ENCODE peak calls at places on chromosomes 13 and 19, in nine cellular contexts. One of them, this sample, is unnamed.

GRCh38 chr19:4909172-4909896 is at the start of gene UHRF1:
- DNase-seq in choroid plexus epithelial cell: no peak
- DNase-seq in tibial nerve: no peak
- DNase-seq in ascending aorta: no peak
- DNase-seq in A549: no peak
- DNase-seq in neural progenitor cell: peak; percentile 58
- DNase-seq in cardiac fibroblast: no peak
- DNase-seq in CD4-positive, alpha-beta T cell: no peak
- DNase-seq in Peyer's patch: no peak
- DNase-seq in this sample: peak; percentile 58

GRCh38 chr19:41351339-41352245 is 2.1 kb downstream of the TGFB1 start:
- DNase-seq in neural progenitor cell: peak; percentile 61
- DNase-seq in CD4-positive, alpha-beta T cell: peak; percentile 81
- DNase-seq in cardiac fibroblast: peak; percentile 63
- DNase-seq in ascending aorta: peak; percentile 67
- DNase-seq in A549: peak; percentile 89
- DNase-seq in tibial nerve: no peak
- DNase-seq in Peyer's patch: peak; percentile 94
- DNase-seq in choroid plexus epithelial cell: peak; percentile 55
- DNase-seq in this sample: peak; percentile 67

GRCh38 chr13:109146393-109146792 is 517.0 kb downstream of the MYO16 start:
- DNase-seq in CD4-positive, alpha-beta T cell: no peak
- DNase-seq in neural progenitor cell: no peak
- DNase-seq in cardiac fibroblast: no peak
- DNase-seq in choroid plexus epithelial cell: no peak
- DNase-seq in Peyer's patch: no peak
- DNase-seq in tibial nerve: no peak
- DNase-seq in A549: no peak
- DNase-seq in ascending aorta: no peak
- DNase-seq in this sample: no peak

GRCh38 chr19:17460372-17461230 is at the start of gene NXNL1:
- DNase-seq in neural progenitor cell: no peak
- DNase-seq in ascending aorta: no peak
- DNase-seq in choroid plexus epithelial cell: no peak
- DNase-seq in CD4-positive, alpha-beta T cell: no peak
- DNase-seq in A549: no peak
- DNase-seq in tibial nerve: no peak
- DNase-seq in cardiac fibroblast: no peak
- DNase-seq in Peyer's patch: no peak
- DNase-seq in this sample: no peak

GRCh38 chr13:46317120-46317519 is 69.9 kb downstream of the RUBCNL start:
- DNase-seq in cardiac fibroblast: peak; percentile 50
- DNase-seq in A549: no peak
- DNase-seq in Peyer's patch: no peak
- DNase-seq in ascending aorta: no peak
- DNase-seq in neural progenitor cell: no peak
- DNase-seq in CD4-positive, alpha-beta T cell: no peak
- DNase-seq in choroid plexus epithelial cell: peak; percentile 51
- DNase-seq in tibial nerve: no peak
- DNase-seq in this sample: no peak

GRCh38 chr19:31107096-31107495 is 242.1 kb downstream of the TSHZ3 start:
- DNase-seq in neural progenitor cell: no peak
- DNase-seq in CD4-positive, alpha-beta T cell: no peak
- DNase-seq in ascending aorta: no peak
- DNase-seq in choroid plexus epithelial cell: no peak
- DNase-seq in A549: no peak
- DNase-seq in tibial nerve: no peak
- DNase-seq in Peyer's patch: no peak
- DNase-seq in cardiac fibroblast: no peak
- DNase-seq in this sample: no peak

GRCh38 chr19:5903502-5904301 is at the start of gene NDUFA11:
- DNase-seq in CD4-positive, alpha-beta T cell: peak; percentile 98
- DNase-seq in A549: peak; percentile 83
- DNase-seq in Peyer's patch: peak; percentile 99
- DNase-seq in tibial nerve: peak; percentile 99
- DNase-seq in cardiac fibroblast: peak; percentile 98
- DNase-seq in ascending aorta: no peak
- DNase-seq in choroid plexus epithelial cell: peak; percentile 98
- DNase-seq in neural progenitor cell: peak; percentile 97
- DNase-seq in this sample: peak; percentile 98

GRCh38 chr13:104984296-104984818 is 1551.1 kb downstream of the EFNB2 start:
- DNase-seq in A549: no peak
- DNase-seq in Peyer's patch: no peak
- DNase-seq in tibial nerve: peak; percentile 21
- DNase-seq in choroid plexus epithelial cell: peak; percentile 87
- DNase-seq in cardiac fibroblast: peak; percentile 57
- DNase-seq in CD4-positive, alpha-beta T cell: peak; percentile 24
- DNase-seq in neural progenitor cell: no peak
- DNase-seq in ascending aorta: no peak
- DNase-seq in this sample: no peak

GRCh38 chr19:39927076-39927475 is 7.4 kb downstream of the FCGBP start:
- DNase-seq in cardiac fibroblast: no peak
- DNase-seq in CD4-positive, alpha-beta T cell: no peak
- DNase-seq in tibial nerve: no peak
- DNase-seq in ascending aorta: no peak
- DNase-seq in choroid plexus epithelial cell: no peak
- DNase-seq in A549: no peak
- DNase-seq in Peyer's patch: no peak
- DNase-seq in neural progenitor cell: no peak
- DNase-seq in this sample: no peak

GRCh38 chr19:5150331-5150901 is 181.5 kb downstream of the KDM4B start:
- DNase-seq in ascending aorta: no peak
- DNase-seq in Peyer's patch: no peak
- DNase-seq in A549: no peak
- DNase-seq in cardiac fibroblast: no peak
- DNase-seq in tibial nerve: no peak
- DNase-seq in CD4-positive, alpha-beta T cell: no peak
- DNase-seq in neural progenitor cell: no peak
- DNase-seq in choroid plexus epithelial cell: no peak
- DNase-seq in this sample: no peak

GRCh38 chr19:15294591-15294990 is 37.7 kb downstream of the BRD4 start:
- DNase-seq in choroid plexus epithelial cell: no peak
- DNase-seq in neural progenitor cell: no peak
- DNase-seq in ascending aorta: no peak
- DNase-seq in Peyer's patch: no peak
- DNase-seq in CD4-positive, alpha-beta T cell: no peak
- DNase-seq in A549: no peak
- DNase-seq in cardiac fibroblast: peak; percentile 49
- DNase-seq in tibial nerve: no peak
- DNase-seq in this sample: no peak

GRCh38 chr19:10817291-10818038 is 18.5 kb downstream of the TMED1 start:
- DNase-seq in A549: no peak
- DNase-seq in Peyer's patch: peak; percentile 67
- DNase-seq in choroid plexus epithelial cell: peak; percentile 96
- DNase-seq in cardiac fibroblast: peak; percentile 96
- DNase-seq in tibial nerve: peak; percentile 73
- DNase-seq in CD4-positive, alpha-beta T cell: no peak
- DNase-seq in neural progenitor cell: no peak
- DNase-seq in ascending aorta: peak; percentile 42
- DNase-seq in this sample: no peak

GRCh38 chr19:5036733-5037681 is 68.1 kb downstream of the KDM4B start:
- DNase-seq in ascending aorta: no peak
- DNase-seq in neural progenitor cell: no peak
- DNase-seq in A549: no peak
- DNase-seq in Peyer's patch: no peak
- DNase-seq in cardiac fibroblast: peak; percentile 60
- DNase-seq in tibial nerve: no peak
- DNase-seq in CD4-positive, alpha-beta T cell: no peak
- DNase-seq in choroid plexus epithelial cell: peak; percentile 72
- DNase-seq in this sample: no peak

GRCh38 chr13:111590796-111591195 is 270.4 kb downstream of the TEX29 start:
- DNase-seq in cardiac fibroblast: no peak
- DNase-seq in ascending aorta: no peak
- DNase-seq in tibial nerve: no peak
- DNase-seq in choroid plexus epithelial cell: no peak
- DNase-seq in neural progenitor cell: no peak
- DNase-seq in CD4-positive, alpha-beta T cell: no peak
- DNase-seq in A549: no peak
- DNase-seq in Peyer's patch: no peak
- DNase-seq in this sample: no peak

GRCh38 chr19:58364127-58364526 is 1.6 kb upstream of the ZNF497 start:
- DNase-seq in Peyer's patch: no peak
- DNase-seq in ascending aorta: no peak
- DNase-seq in A549: no peak
- DNase-seq in choroid plexus epithelial cell: no peak
- DNase-seq in tibial nerve: no peak
- DNase-seq in neural progenitor cell: no peak
- DNase-seq in cardiac fibroblast: no peak
- DNase-seq in CD4-positive, alpha-beta T cell: no peak
- DNase-seq in this sample: no peak

GRCh38 chr13:95083758-95084157 is 217.5 kb downstream of the ABCC4 start:
- DNase-seq in CD4-positive, alpha-beta T cell: no peak
- DNase-seq in choroid plexus epithelial cell: peak; percentile 57
- DNase-seq in cardiac fibroblast: peak; percentile 49
- DNase-seq in neural progenitor cell: no peak
- DNase-seq in A549: no peak
- DNase-seq in Peyer's patch: no peak
- DNase-seq in ascending aorta: no peak
- DNase-seq in tibial nerve: no peak
- DNase-seq in this sample: no peak

GRCh38 chr13:111904166-111904565 is 162.8 kb upstream of the SOX1 start:
- DNase-seq in tibial nerve: no peak
- DNase-seq in ascending aorta: no peak
- DNase-seq in choroid plexus epithelial cell: no peak
- DNase-seq in neural progenitor cell: no peak
- DNase-seq in CD4-positive, alpha-beta T cell: no peak
- DNase-seq in cardiac fibroblast: no peak
- DNase-seq in Peyer's patch: no peak
- DNase-seq in A549: no peak
- DNase-seq in this sample: no peak

GRCh38 chr13:60267498-60268202 is 103.9 kb upstream of the DIAPH3 start:
- DNase-seq in Peyer's patch: peak; percentile 51
- DNase-seq in ascending aorta: no peak
- DNase-seq in A549: no peak
- DNase-seq in CD4-positive, alpha-beta T cell: no peak
- DNase-seq in tibial nerve: no peak
- DNase-seq in cardiac fibroblast: peak; percentile 1
- DNase-seq in neural progenitor cell: peak; percentile 40
- DNase-seq in choroid plexus epithelial cell: peak; percentile 14
- DNase-seq in this sample: peak; percentile 20

GRCh38 chr13:97268772-97269171 is 46.6 kb downstream of the MBNL2 start:
- DNase-seq in CD4-positive, alpha-beta T cell: no peak
- DNase-seq in Peyer's patch: no peak
- DNase-seq in tibial nerve: no peak
- DNase-seq in neural progenitor cell: no peak
- DNase-seq in A549: no peak
- DNase-seq in choroid plexus epithelial cell: no peak
- DNase-seq in ascending aorta: no peak
- DNase-seq in cardiac fibroblast: peak; percentile 69
- DNase-seq in this sample: no peak
- TF ChIP-seq CTCF in CD4-positive, alpha-beta T cell: no peak
- TF ChIP-seq CTCF in Peyer's patch: no peak
- TF ChIP-seq CTCF in tibial nerve: no peak
- TF ChIP-seq CTCF in neural progenitor cell: no peak
- TF ChIP-seq CTCF in A549: no peak
- TF ChIP-seq CTCF in choroid plexus epithelial cell: peak; percentile 44
- TF ChIP-seq CTCF in ascending aorta: no peak
- TF ChIP-seq CTCF in cardiac fibroblast: peak; percentile 21
- TF ChIP-seq CTCF in this sample: no peak

GRCh38 chr13:71320452-71320851 is 546.6 kb downstream of the DACH1 start:
- DNase-seq in A549: no peak
- DNase-seq in Peyer's patch: no peak
- DNase-seq in neural progenitor cell: peak; percentile 34
- DNase-seq in CD4-positive, alpha-beta T cell: no peak
- DNase-seq in ascending aorta: no peak
- DNase-seq in cardiac fibroblast: peak; percentile 61
- DNase-seq in tibial nerve: no peak
- DNase-seq in choroid plexus epithelial cell: peak; percentile 62
- DNase-seq in this sample: no peak
- TF ChIP-seq CTCF in A549: no peak
- TF ChIP-seq CTCF in Peyer's patch: peak; percentile 63
- TF ChIP-seq CTCF in neural progenitor cell: peak; percentile 58
- TF ChIP-seq CTCF in CD4-positive, alpha-beta T cell: no peak
- TF ChIP-seq CTCF in ascending aorta: no peak
- TF ChIP-seq CTCF in cardiac fibroblast: peak; percentile 64
- TF ChIP-seq CTCF in tibial nerve: no peak
- TF ChIP-seq CTCF in choroid plexus epithelial cell: peak; percentile 68
- TF ChIP-seq CTCF in this sample: no peak

GRCh38 chr19:35142531-35143230 is 374 bp upstream of the FXYD7 start:
- DNase-seq in Peyer's patch: peak; percentile 80
- DNase-seq in tibial nerve: no peak
- DNase-seq in CD4-positive, alpha-beta T cell: peak; percentile 63
- DNase-seq in choroid plexus epithelial cell: peak; percentile 40
- DNase-seq in cardiac fibroblast: peak; percentile 52
- DNase-seq in A549: peak; percentile 83
- DNase-seq in neural progenitor cell: peak; percentile 84
- DNase-seq in ascending aorta: no peak
- DNase-seq in this sample: peak; percentile 81

GRCh38 chr19:35144259-35144599 is 1.2 kb downstream of the FXYD7 start:
- DNase-seq in ascending aorta: no peak
- DNase-seq in neural progenitor cell: peak; percentile 16
- DNase-seq in A549: no peak
- DNase-seq in choroid plexus epithelial cell: no peak
- DNase-seq in cardiac fibroblast: no peak
- DNase-seq in CD4-positive, alpha-beta T cell: no peak
- DNase-seq in tibial nerve: no peak
- DNase-seq in Peyer's patch: no peak
- DNase-seq in this sample: no peak

GRCh38 chr19:35141627-35142401 is 1.2 kb upstream of the FXYD7 start:
- DNase-seq in tibial nerve: no peak
- DNase-seq in ascending aorta: no peak
- DNase-seq in Peyer's patch: peak; percentile 48
- DNase-seq in neural progenitor cell: peak; percentile 42
- DNase-seq in cardiac fibroblast: no peak
- DNase-seq in CD4-positive, alpha-beta T cell: no peak
- DNase-seq in choroid plexus epithelial cell: no peak
- DNase-seq in A549: no peak
- DNase-seq in this sample: no peak

GRCh38 chr19:35143818-35144217 is 763 bp downstream of the FXYD7 start:
- DNase-seq in ascending aorta: no peak
- DNase-seq in cardiac fibroblast: no peak
- DNase-seq in tibial nerve: no peak
- DNase-seq in neural progenitor cell: no peak
- DNase-seq in CD4-positive, alpha-beta T cell: no peak
- DNase-seq in A549: no peak
- DNase-seq in choroid plexus epithelial cell: no peak
- DNase-seq in Peyer's patch: no peak
- DNase-seq in this sample: no peak

GRCh38 chr19:35143231-35143715 is at the start of gene FXYD7:
- DNase-seq in cardiac fibroblast: no peak
- DNase-seq in ascending aorta: no peak
- DNase-seq in neural progenitor cell: peak; percentile 69
- DNase-seq in A549: no peak
- DNase-seq in CD4-positive, alpha-beta T cell: no peak
- DNase-seq in tibial nerve: no peak
- DNase-seq in choroid plexus epithelial cell: no peak
- DNase-seq in Peyer's patch: no peak
- DNase-seq in this sample: peak; percentile 56
- TF ChIP-seq CTCF in cardiac fibroblast: no peak
- TF ChIP-seq CTCF in ascending aorta: no peak
- TF ChIP-seq CTCF in neural progenitor cell: no peak
- TF ChIP-seq CTCF in A549: peak; percentile 1
- TF ChIP-seq CTCF in CD4-positive, alpha-beta T cell: peak; percentile 35
- TF ChIP-seq CTCF in tibial nerve: no peak
- TF ChIP-seq CTCF in choroid plexus epithelial cell: no peak
- TF ChIP-seq CTCF in Peyer's patch: no peak
- TF ChIP-seq CTCF in this sample: no peak

DNA sequence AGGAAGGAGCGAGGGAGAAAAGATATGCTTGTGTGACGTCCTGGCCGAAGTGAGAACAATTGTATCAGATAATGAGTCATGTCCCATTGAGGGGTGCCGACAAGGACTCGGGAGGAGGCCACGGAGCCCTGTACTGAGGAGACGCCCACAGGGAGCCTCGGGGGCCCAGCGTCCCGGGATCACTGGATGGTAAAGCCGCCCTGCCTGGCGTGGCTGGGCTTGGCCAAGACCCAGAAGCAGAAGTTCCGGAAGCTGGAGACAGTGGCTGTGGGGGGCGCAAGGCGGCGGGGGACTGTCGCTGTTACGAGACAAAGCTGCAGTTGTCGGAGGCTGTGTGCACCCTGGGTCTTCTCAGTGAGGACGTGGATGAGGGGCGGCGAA is 54.2 kb downstream of the MCF2L start:
- DNase-seq in cardiac fibroblast: peak; percentile 61
- DNase-seq in CD4-positive, alpha-beta T cell: no peak
- DNase-seq in ascending aorta: no peak
- DNase-seq in choroid plexus epithelial cell: peak; percentile 10
- DNase-seq in A549: no peak
- DNase-seq in neural progenitor cell: no peak
- DNase-seq in tibial nerve: no peak
- DNase-seq in Peyer's patch: no peak
- DNase-seq in this sample: no peak
- TF ChIP-seq CTCF in cardiac fibroblast: no peak
- TF ChIP-seq CTCF in CD4-positive, alpha-beta T cell: no peak
- TF ChIP-seq CTCF in ascending aorta: no peak
- TF ChIP-seq CTCF in choroid plexus epithelial cell: no peak
- TF ChIP-seq CTCF in A549: no peak
- TF ChIP-seq CTCF in neural progenitor cell: no peak
- TF ChIP-seq CTCF in tibial nerve: no peak
- TF ChIP-seq CTCF in Peyer's patch: no peak
- TF ChIP-seq CTCF in this sample: no peak

This sample was measured in nephron progenitor cell.